ENCODE peak calls at places on chromosomes 16 and 17, in eight cellular contexts. D is body of pancreas, U is HFF-Myc, L is ovary, V is A549, W is tibial artery, Z is Peyer's patch, A is cardiac fibroblast. T is an unnamed sample.

GRCh38 chr16:89764711-89765201 is 43.4 kb downstream of the ZNF276 start:
- DNase-seq in D (peak; percentile 21), U (no peak), L (no peak), V (no peak), W (peak; percentile 76), Z (peak; percentile 79), A (no peak), T (no peak)

GRCh38 chr17:12415031-12415430 is 250.7 kb upstream of the MYOCD start:
- DNase-seq in D (no peak), U (no peak), L (no peak), V (peak; percentile 18), W (no peak), Z (no peak), A (peak; percentile 79), T (peak; percentile 31)

GRCh38 chr17:17125136-17126084 is 80.7 kb downstream of the PLD6 start:
- DNase-seq in D (no peak), U (no peak), L (no peak), V (no peak), W (no peak), Z (no peak), A (no peak), T (no peak)

GRCh38 chr16:73268311-73268997 is 220.5 kb upstream of the ZFHX3 start:
- DNase-seq in D (no peak), U (no peak), L (no peak), V (peak; percentile 10), W (no peak), Z (no peak), A (peak; percentile 5), T (no peak)

GRCh38 chr16:8961811-8962390 is 1.8 kb downstream of the USP7 start:
- DNase-seq in D (no peak), U (no peak), L (no peak), V (no peak), W (no peak), Z (no peak), A (no peak), T (no peak)

GRCh38 chr17:27540300-27541105 is 84.3 kb downstream of the KSR1 start:
- DNase-seq in D (peak; percentile 98), U (peak; percentile 55), L (peak; percentile 97), V (peak; percentile 81), W (peak; percentile 97), Z (peak; percentile 74), A (peak; percentile 99), T (peak; percentile 91)

GRCh38 chr17:34720760-34721159 is 141.4 kb downstream of the TMEM132E start:
- DNase-seq in D (no peak), U (no peak), L (no peak), V (peak; percentile 18), W (no peak), Z (no peak), A (no peak), T (no peak)

GRCh38 chr17:73343739-73344454 is 32.1 kb upstream of the CDC42EP4 start:
- DNase-seq in D (no peak), U (no peak), L (no peak), V (no peak), W (no peak), Z (no peak), A (no peak), T (no peak)

GRCh38 chr17:61551255-61551742 is 39.7 kb downstream of the NACA2 start:
- DNase-seq in D (no peak), U (peak; percentile 25), L (no peak), V (peak; percentile 77), W (no peak), Z (no peak), A (peak; percentile 69), T (no peak)

GRCh38 chr17:70238228-70238627 is 68.9 kb downstream of the KCNJ2 start:
- DNase-seq in D (no peak), U (no peak), L (no peak), V (no peak), W (no peak), Z (no peak), A (no peak), T (no peak)

GRCh38 chr16:65406933-65407332 is 285.1 kb upstream of the CDH11 start:
- DNase-seq in D (no peak), U (no peak), L (no peak), V (no peak), W (no peak), Z (no peak), A (no peak), T (no peak)

GRCh38 chr17:82493517-82493840 is 26.1 kb upstream of the FOXK2 start:
- DNase-seq in D (no peak), U (no peak), L (no peak), V (peak; percentile 46), W (no peak), Z (no peak), A (no peak), T (no peak)

GRCh38 chr17:82080048-82080788 is 14.6 kb upstream of the DUS1L start:
- DNase-seq in D (no peak), U (no peak), L (no peak), V (no peak), W (no peak), Z (no peak), A (no peak), T (no peak)

GRCh38 chr16:48158296-48158695 is 2.5 kb upstream of the ABCC12 start:
- DNase-seq in D (no peak), U (no peak), L (no peak), V (peak; percentile 21), W (no peak), Z (no peak), A (peak; percentile 73), T (peak; percentile 18)

GRCh38 chr17:45197108-45197507 is 24.6 kb upstream of the FMNL1 start:
- DNase-seq in D (no peak), U (no peak), L (no peak), V (no peak), W (no peak), Z (no peak), A (no peak), T (no peak)

GRCh38 chr17:60301644-60302043 is 90.3 kb downstream of the USP32 start:
- DNase-seq in D (no peak), U (no peak), L (no peak), V (no peak), W (no peak), Z (no peak), A (no peak), T (no peak)

GRCh38 chr16:23505180-23505665 is 5.1 kb downstream of the GGA2 start:
- DNase-seq in D (no peak), U (no peak), L (no peak), V (no peak), W (no peak), Z (no peak), A (no peak), T (no peak)

GRCh38 chr16:23504453-23505179 is 5.7 kb downstream of the GGA2 start:
- DNase-seq in D (peak; percentile 65), U (peak; percentile 71), L (peak; percentile 60), V (peak; percentile 59), W (peak; percentile 82), Z (no peak), A (peak; percentile 95), T (peak; percentile 86)

GRCh38 chr16:23504076-23504452 is 6.2 kb downstream of the GGA2 start:
- DNase-seq in D (peak; percentile 64), U (no peak), L (no peak), V (no peak), W (no peak), Z (no peak), A (peak; percentile 70), T (peak; percentile 53)

GRCh38 chr16:23506606-23506994 is 3.7 kb downstream of the GGA2 start:
- DNase-seq in D (no peak), U (no peak), L (no peak), V (no peak), W (no peak), Z (no peak), A (no peak), T (no peak)

GRCh38 chr16:23505942-23506605 is 4.2 kb downstream of the GGA2 start:
- DNase-seq in D (no peak), U (no peak), L (no peak), V (no peak), W (no peak), Z (no peak), A (peak; percentile 21), T (no peak)
- TF ChIP-seq CTCF in D (no peak), U (no peak), L (no peak), V (no peak), W (no peak), Z (no peak), A (no peak), T (no peak)

DNA sequence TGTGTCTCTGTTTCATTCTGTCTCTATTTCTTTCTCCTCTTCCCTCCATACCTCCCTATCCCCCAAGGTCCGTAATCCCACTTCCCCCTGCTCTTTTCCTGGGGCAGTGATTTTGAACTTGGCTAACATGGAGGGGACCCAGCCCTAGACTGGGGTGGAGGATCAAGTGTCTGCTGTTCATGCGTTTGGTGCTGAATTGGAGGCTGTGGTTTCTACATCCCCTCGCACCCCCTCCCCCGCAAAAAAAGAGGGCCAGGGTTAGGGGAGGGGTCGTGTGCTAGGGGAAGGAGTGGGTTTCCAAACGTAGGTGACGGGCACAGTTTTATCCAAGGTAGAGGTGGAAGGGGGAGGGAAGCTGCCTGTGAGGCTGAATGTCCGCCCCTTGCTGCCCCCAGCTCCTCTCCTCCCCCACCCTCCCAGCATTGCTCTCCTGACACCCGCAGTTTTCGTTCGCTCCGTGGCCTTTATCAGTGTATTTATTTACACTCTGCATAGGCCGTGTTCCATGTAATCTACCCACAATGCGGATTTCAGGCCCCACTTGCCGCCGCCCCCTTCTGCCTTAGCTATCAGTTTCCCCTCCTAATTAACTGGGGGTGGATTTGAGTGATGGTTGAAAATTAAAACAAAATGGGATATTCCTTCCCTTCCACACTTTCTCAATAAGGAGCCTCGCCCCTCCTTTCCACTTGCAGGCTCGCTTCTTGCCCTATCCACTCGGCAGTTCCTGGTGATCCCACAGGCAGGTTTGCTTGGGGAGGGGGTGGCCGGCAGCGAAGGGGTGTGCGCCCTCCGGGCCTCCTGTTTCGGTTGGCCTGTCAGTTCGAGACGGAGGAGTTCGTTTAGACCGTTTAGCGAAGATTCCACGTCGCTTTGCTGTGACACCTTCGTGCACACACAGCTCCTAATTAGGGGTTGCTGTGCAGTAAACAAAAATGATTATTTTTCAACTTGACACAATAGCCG is 2.0 kb downstream of the GNAO1 start:
- DNase-seq in D (no peak), U (no peak), L (no peak), V (no peak), W (no peak), Z (no peak), A (no peak), T (no peak)
- H3K4me3 ChIP-seq in D (no peak overlapping the region), U (no peak overlapping the region), L (no peak overlapping the region), V (no peak overlapping the region), W (peak overlapping the region; percentile 85), Z (no peak overlapping the region), A (no peak overlapping the region), T (no peak overlapping the region)

DNA sequence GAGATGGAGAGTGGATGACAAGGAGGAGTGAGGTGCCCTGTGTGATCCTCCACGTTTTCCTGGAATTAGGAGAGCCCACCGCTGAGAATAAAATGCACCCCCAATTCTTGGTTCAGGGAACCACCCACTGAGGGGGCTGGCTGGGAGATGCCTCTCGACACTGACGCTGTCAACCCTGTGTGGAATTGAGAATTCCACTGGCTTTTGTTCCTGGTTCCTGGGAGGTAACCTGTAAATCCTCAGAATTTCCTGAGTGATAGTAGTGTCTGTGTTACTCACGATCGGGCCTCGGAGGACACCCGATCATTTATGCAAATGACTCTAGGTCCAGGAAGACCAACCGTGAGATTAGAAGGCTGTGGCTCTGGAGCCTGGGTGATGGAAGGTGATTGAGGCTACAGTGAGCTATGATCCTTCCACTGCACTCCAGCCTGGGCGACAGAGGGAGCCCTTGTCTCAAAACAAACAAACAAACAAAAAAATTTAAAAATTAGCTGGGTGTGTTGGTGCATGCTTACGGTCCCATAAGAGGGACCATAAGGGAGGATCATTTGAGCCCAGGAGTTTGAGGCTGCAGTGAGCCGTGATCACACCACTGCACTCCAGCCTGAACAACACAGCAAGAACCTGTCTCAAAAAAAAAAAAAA is 11.7 kb upstream of the PRPSAP1 start:
- DNase-seq in D (no peak), U (no peak), L (no peak), V (no peak), W (no peak), Z (no peak), A (peak; percentile 70), T (no peak)
- TF ChIP-seq CTCF in D (no peak), U (peak; percentile 27), L (no peak), V (peak; percentile 58), W (no peak), Z (peak; percentile 13), A (peak; percentile 74), T (no peak)

GRCh38 chr16:2830355-2830695 is 222 bp downstream of the ZG16B start:
- DNase-seq in D (no peak), U (no peak), L (no peak), V (no peak), W (no peak), Z (no peak), A (no peak), T (no peak)
- H3K4me3 ChIP-seq in D (no peak overlapping the region), U (no peak overlapping the region), L (no peak overlapping the region), V (no peak overlapping the region), W (no peak overlapping the region), Z (no peak overlapping the region), A (no peak overlapping the region), T (no peak overlapping the region)

T was measured in AG09309.